ENCODE peak calls at places on chromosomes 4 and X, in eight cellular contexts. K, C, Z, A, S, B, J and V are unnamed samples.

GRCh38 chrX:16712116-16712824 is at the start of gene CTPS2:
- DNase-seq in K (peak; percentile 81), C (no peak), Z (peak; percentile 80), A (peak; percentile 64), S (peak; percentile 65), B (peak; percentile 56), J (peak; percentile 59), V (peak; percentile 69)

GRCh38 chr4:74395633-74396032 is 30.7 kb downstream of the EREG start:
- DNase-seq in K (no peak), C (no peak), Z (peak; percentile 48), A (no peak), S (no peak), B (peak; percentile 31), J (peak; percentile 42), V (no peak)

GRCh38 chr4:140098481-140099132 is 55.4 kb downstream of the MAML3 start:
- DNase-seq in K (no peak), C (no peak), Z (peak; percentile 78), A (no peak), S (no peak), B (peak; percentile 90), J (peak; percentile 82), V (no peak)

GRCh38 chrX:20046270-20046669 is 55.4 kb upstream of the BCLAF3 start:
- DNase-seq in K (no peak), C (no peak), Z (no peak), A (no peak), S (no peak), B (no peak), J (no peak), V (no peak)

GRCh38 chrX:1316527-1316926 is 20.1 kb upstream of the IL3RA start:
- DNase-seq in K (peak; percentile 83), C (no peak), Z (no peak), A (no peak), S (no peak), B (no peak), J (no peak), V (no peak)

GRCh38 chr4:139844057-139844456 is 178.4 kb downstream of the MGST2 start:
- DNase-seq in K (no peak), C (no peak), Z (peak; percentile 51), A (no peak), S (no peak), B (peak; percentile 32), J (peak; percentile 62), V (no peak)

GRCh38 chrX:119118780-119119395 is 8.7 kb downstream of the KIAA1210 start:
- DNase-seq in K (no peak), C (no peak), Z (peak; percentile 64), A (peak; percentile 29), S (peak; percentile 54), B (peak; percentile 60), J (peak; percentile 60), V (peak; percentile 68)

GRCh38 chr4:2281575-2282343 is 19.9 kb upstream of the MXD4 start:
- DNase-seq in K (no peak), C (no peak), Z (no peak), A (no peak), S (no peak), B (peak; percentile 10), J (no peak), V (no peak)

GRCh38 chrX:103197721-103198306 is 17.1 kb upstream of the BEX4 start:
- DNase-seq in K (no peak), C (peak; percentile 35), Z (peak; percentile 80), A (no peak), S (no peak), B (peak; percentile 38), J (peak; percentile 92), V (no peak)

GRCh38 chrX:138986235-138986634 is 274.7 kb upstream of the FGF13 start:
- DNase-seq in K (no peak), C (no peak), Z (peak; percentile 5), A (no peak), S (no peak), B (no peak), J (peak; percentile 5), V (no peak)

GRCh38 chrX:124211312-124211942 is 121.0 kb upstream of the TEX13D start:
- DNase-seq in K (no peak), C (no peak), Z (peak; percentile 7), A (no peak), S (no peak), B (peak; percentile 20), J (peak; percentile 30), V (no peak)

GRCh38 chr4:25527044-25527443 is 128.6 kb upstream of the SLC34A2 start:
- DNase-seq in K (no peak), C (no peak), Z (no peak), A (no peak), S (no peak), B (peak; percentile 69), J (peak; percentile 2), V (no peak)

GRCh38 chr4:138609943-138610350 is 367.8 kb upstream of the SLC7A11 start:
- DNase-seq in K (peak; percentile 74), C (peak; percentile 42), Z (peak; percentile 75), A (no peak), S (no peak), B (peak; percentile 73), J (peak; percentile 69), V (no peak)

GRCh38 chrX:35741142-35741541 is 57.0 kb upstream of the MAGEB16 start:
- DNase-seq in K (no peak), C (no peak), Z (no peak), A (no peak), S (no peak), B (no peak), J (no peak), V (no peak)

GRCh38 chr4:61175495-61175894 is 24.6 kb upstream of the ADGRL3 start:
- DNase-seq in K (no peak), C (no peak), Z (no peak), A (no peak), S (no peak), B (no peak), J (no peak), V (no peak)

GRCh38 chrX:9279271-9279596 is 185.6 kb upstream of the TBL1X start:
- DNase-seq in K (no peak), C (no peak), Z (peak; percentile 21), A (no peak), S (no peak), B (peak; percentile 39), J (peak; percentile 37), V (no peak)

GRCh38 chrX:118644378-118644777 is 83.0 kb upstream of the IL13RA1 start:
- DNase-seq in K (no peak), C (no peak), Z (peak; percentile 57), A (no peak), S (no peak), B (peak; percentile 70), J (peak; percentile 44), V (no peak)

GRCh38 chrX:129116651-129117050 is 406.6 kb downstream of the SMARCA1 start:
- DNase-seq in K (no peak), C (no peak), Z (no peak), A (no peak), S (no peak), B (no peak), J (no peak), V (no peak)

GRCh38 chrX:129115935-129116334 is 407.4 kb downstream of the SMARCA1 start:
- DNase-seq in K (no peak), C (no peak), Z (no peak), A (no peak), S (no peak), B (no peak), J (no peak), V (no peak)

DNA sequence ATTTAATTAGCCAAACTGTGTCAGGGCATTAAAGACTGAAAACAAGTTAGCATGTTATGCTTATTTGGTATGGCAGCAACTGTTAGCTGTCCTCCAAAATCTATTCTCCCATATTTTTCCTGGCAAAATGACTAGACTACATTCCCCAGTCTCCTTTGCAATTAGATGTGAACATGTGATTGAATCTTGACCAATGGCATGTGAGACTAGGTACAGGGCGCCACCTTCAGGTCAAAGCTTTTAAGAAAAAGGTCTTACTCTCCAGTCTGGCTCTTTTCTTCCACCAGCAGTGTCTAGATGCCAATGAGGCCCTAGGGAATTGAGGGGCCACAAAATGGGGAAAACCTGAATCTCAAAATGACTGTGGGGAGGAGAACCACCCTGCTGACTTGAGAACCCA is 408.2 kb downstream of the SMARCA1 start:
- DNase-seq in K (no peak), C (no peak), Z (no peak), A (no peak), S (peak; percentile 48), B (peak; percentile 10), J (peak; percentile 40), V (peak; percentile 38)
- TF ChIP-seq CTCF in K (no peak), C (no peak), Z (no peak), A (peak; percentile 54), S (peak; percentile 62), B (no peak), J (peak; percentile 28), V (peak; percentile 42)

DNA sequence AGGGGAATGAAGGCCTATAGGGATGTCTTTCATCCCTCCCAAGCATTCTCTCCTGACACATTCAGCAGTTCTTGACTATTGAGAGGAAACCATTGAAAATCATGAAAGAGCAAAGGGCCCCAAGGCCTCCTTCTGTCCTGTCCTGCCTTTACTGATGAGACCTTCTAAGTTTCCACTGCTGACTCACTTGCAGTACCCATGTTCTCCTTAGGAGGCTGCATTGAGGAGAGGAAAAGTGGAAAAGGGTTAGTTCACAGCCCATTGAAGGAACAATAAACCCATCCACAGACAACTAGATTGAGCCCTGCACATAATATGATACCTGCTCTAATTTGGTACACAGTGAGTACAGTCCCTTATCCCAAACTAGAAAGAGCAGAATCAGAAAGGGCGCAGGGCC is 115.1 kb upstream of the PNPLA4 start:
- DNase-seq in K (no peak), C (no peak), Z (no peak), A (no peak), S (no peak), B (no peak), J (no peak), V (no peak)
- TF ChIP-seq CTCF in K (no peak), C (no peak), Z (no peak), A (peak; percentile 43), S (peak; percentile 47), B (no peak), J (no peak), V (peak; percentile 34)

GRCh38 chrX:4670606-4671005 is 957.2 kb upstream of the PRKX start:
- DNase-seq in K (no peak), C (no peak), Z (no peak), A (no peak), S (no peak), B (no peak), J (no peak), V (no peak)

GRCh38 chrX:4671344-4671743 is 957.9 kb upstream of the PRKX start:
- DNase-seq in K (no peak), C (no peak), Z (no peak), A (no peak), S (no peak), B (no peak), J (no peak), V (no peak)

GRCh38 chrX:4674028-4674782 is 960.8 kb upstream of the PRKX start:
- DNase-seq in K (no peak), C (no peak), Z (no peak), A (no peak), S (no peak), B (no peak), J (no peak), V (no peak)

GRCh38 chrX:4668802-4669536 is 955.5 kb upstream of the PRKX start:
- DNase-seq in K (no peak), C (no peak), Z (no peak), A (no peak), S (no peak), B (no peak), J (no peak), V (no peak)
- TF ChIP-seq CTCF in K (no peak), C (no peak), Z (no peak), A (no peak), S (no peak), B (no peak), J (no peak), V (no peak)

GRCh38 chrX:66601522-66601921 is 37.4 kb downstream of the EDA2R start:
- DNase-seq in K (no peak), C (no peak), Z (no peak), A (no peak), S (no peak), B (no peak), J (no peak), V (no peak)

GRCh38 chrX:66602381-66602938 is 36.4 kb downstream of the EDA2R start:
- DNase-seq in K (no peak), C (no peak), Z (no peak), A (no peak), S (no peak), B (no peak), J (no peak), V (no peak)
- TF ChIP-seq CTCF in K (no peak), C (no peak), Z (no peak), A (no peak), S (no peak), B (no peak), J (no peak), V (no peak)